ENCODE peak calls at places on chromosomes 6 and 20, in seven cellular contexts. Z is A549, Y is HepG2, O is stomach, L is GM12878, G is ovary, Q is sigmoid colon. U is an unnamed sample. For H3K4me1, the result is how much of the 10 kb centered on the place peaks cover.

GRCh38 chr6:26133730-26134129 is 46.5 kb downstream of the HFE start:
- DNase-seq in Q (no peak), O (no peak), L (no peak), Z (no peak), G (no peak), Y (no peak), U (no peak)

GRCh38 chr20:13995086-13995665 is at the start of gene MACROD2:
- DNase-seq in Z (peak), G (peak), Q (peak), Y (peak), L (no peak), O (peak), U (peak)

GRCh38 chr6:109939654-109940053 is 38.5 kb upstream of the GPR6 start:
- DNase-seq in O (no peak), Y (peak), G (no peak), Z (no peak), Q (no peak), L (no peak), U (no peak)

GRCh38 chr6:19410477-19410876 is 426.7 kb upstream of the ID4 start:
- DNase-seq in G (no peak), Q (no peak), O (no peak), Z (peak), L (no peak), Y (no peak), U (no peak)

GRCh38 chr6:112214749-112215269 is 39.6 kb downstream of the LAMA4 start:
- DNase-seq in Y (peak), Z (peak), L (no peak), G (no peak), Q (no peak), O (no peak), U (no peak)

GRCh38 chr20:53829706-53830521 is 236.3 kb upstream of the ZNF217 start:
- DNase-seq in L (no peak), O (no peak), Z (peak), Q (no peak), Y (peak), G (no peak), U (no peak)

GRCh38 chr20:57788936-57789613 is 79.3 kb upstream of the PMEPA1 start:
- DNase-seq in L (no peak), Q (peak), Z (no peak), Y (no peak), G (no peak), O (no peak), U (no peak)

GRCh38 chr6:136771306-136771705 is 21.0 kb downstream of the MAP3K5 start:
- DNase-seq in Y (no peak), L (no peak), O (no peak), Z (no peak), Q (no peak), G (no peak), U (no peak)

GRCh38 chr20:58583141-58583540 is 67.9 kb upstream of the APCDD1L start:
- DNase-seq in L (no peak), O (no peak), G (no peak), Y (no peak), Q (peak), Z (no peak), U (no peak)

GRCh38 chr6:26222587-26222986 is 135.4 kb downstream of the HFE start:
- DNase-seq in L (no peak), Q (no peak), G (no peak), Y (no peak), O (no peak), Z (no peak), U (no peak)

GRCh38 chr6:126531840-126532239 is 191.9 kb downstream of the CENPW start:
- DNase-seq in Q (no peak), L (peak), G (no peak), Y (no peak), Z (peak), O (no peak), U (no peak)

GRCh38 chr6:64221776-64222175 is 586.2 kb downstream of the PHF3 start:
- DNase-seq in O (no peak), L (no peak), Y (no peak), Z (no peak), G (no peak), Q (no peak), U (no peak)

GRCh38 chr6:38882157-38882556 is 166.4 kb upstream of the GLP1R start:
- DNase-seq in Q (no peak), Z (no peak), G (no peak), L (no peak), O (no peak), Y (no peak), U (no peak)

GRCh38 chr6:106509420-106510089 is 119.7 kb downstream of the RTN4IP1 start:
- DNase-seq in Y (peak), G (no peak), Q (peak), Z (no peak), L (no peak), O (no peak), U (no peak)

GRCh38 chr6:167485186-167485978 is 160.5 kb downstream of the TTLL2 start:
- DNase-seq in Y (peak), Z (peak), L (no peak), Q (no peak), G (peak), O (no peak), U (no peak)

GRCh38 chr6:162856885-162857284 is 129.1 kb downstream of the PACRG start:
- DNase-seq in Y (peak), Z (peak), Q (peak), O (no peak), G (no peak), L (no peak), U (peak)

GRCh38 chr6:143802833-143803565 is 40.1 kb upstream of the LTV1 start:
- DNase-seq in Q (no peak), Y (no peak), O (no peak), G (no peak), Z (no peak), L (no peak), U (no peak)

GRCh38 chr6:16901777-16902176 is 140.5 kb upstream of the ATXN1 start:
- DNase-seq in Z (no peak), Q (peak), Y (no peak), L (no peak), O (peak), G (no peak), U (peak)

GRCh38 chr20:56380375-56380774 is 11.6 kb downstream of the AURKA start:
- DNase-seq in G (no peak), Z (no peak), L (no peak), Y (no peak), Q (no peak), O (no peak), U (no peak)

GRCh38 chr6:85496856-85497255 is 47.0 kb downstream of the NT5E start:
- DNase-seq in Z (no peak), G (no peak), Q (no peak), L (no peak), O (no peak), Y (no peak), U (no peak)

GRCh38 chr6:138296381-138296780 is 78.1 kb upstream of the PBOV1 start:
- DNase-seq in O (no peak), L (no peak), Z (no peak), G (no peak), Q (no peak), Y (no peak), U (no peak)

GRCh38 chr20:60055740-60056139 is 97.5 kb downstream of the CDH26 start:
- DNase-seq in Y (no peak), G (no peak), O (peak), L (peak), Z (no peak), Q (peak), U (no peak)

GRCh38 chr6:49551126-49551865 is 828 bp downstream of the C6orf141 start:
- DNase-seq in Z (peak), L (no peak), Y (no peak), Q (no peak), O (no peak), G (no peak), U (no peak)

GRCh38 chr6:131231103-131231502 is 95.8 kb downstream of the AKAP7 start:
- DNase-seq in O (no peak), Y (no peak), G (no peak), Z (no peak), Q (no peak), L (no peak), U (no peak)

GRCh38 chr6:85641916-85642773 is 541 bp downstream of the SYNCRIP start:
- DNase-seq in G (peak), Q (peak), O (peak), Z (peak), L (no peak), Y (peak), U (peak)

GRCh38 chr6:148524976-148525375 is 182.3 kb downstream of the SASH1 start:
- DNase-seq in L (no peak), O (no peak), Y (no peak), G (no peak), Q (no peak), Z (no peak), U (no peak)

GRCh38 chr6:35452186-35453090 is at the start of gene FANCE:
- DNase-seq in Y (peak), L (peak), O (peak), Q (peak), Z (peak), G (peak), U (peak)
- H3K4me1 ChIP-seq in Y (under half), L (under half), O (under half), Q (under half), Z (under half), G (under half), U (under half)

GRCh38 chr6:43763133-43763797 is 6.7 kb upstream of the VEGFA start:
- DNase-seq in Z (no peak), L (no peak), Q (peak), O (no peak), Y (no peak), G (no peak), U (no peak)
- H3K4me3 ChIP-seq in Z (no peak), L (no peak), Q (no peak), O (no peak), Y (no peak), G (no peak), U (no peak)

DNA sequence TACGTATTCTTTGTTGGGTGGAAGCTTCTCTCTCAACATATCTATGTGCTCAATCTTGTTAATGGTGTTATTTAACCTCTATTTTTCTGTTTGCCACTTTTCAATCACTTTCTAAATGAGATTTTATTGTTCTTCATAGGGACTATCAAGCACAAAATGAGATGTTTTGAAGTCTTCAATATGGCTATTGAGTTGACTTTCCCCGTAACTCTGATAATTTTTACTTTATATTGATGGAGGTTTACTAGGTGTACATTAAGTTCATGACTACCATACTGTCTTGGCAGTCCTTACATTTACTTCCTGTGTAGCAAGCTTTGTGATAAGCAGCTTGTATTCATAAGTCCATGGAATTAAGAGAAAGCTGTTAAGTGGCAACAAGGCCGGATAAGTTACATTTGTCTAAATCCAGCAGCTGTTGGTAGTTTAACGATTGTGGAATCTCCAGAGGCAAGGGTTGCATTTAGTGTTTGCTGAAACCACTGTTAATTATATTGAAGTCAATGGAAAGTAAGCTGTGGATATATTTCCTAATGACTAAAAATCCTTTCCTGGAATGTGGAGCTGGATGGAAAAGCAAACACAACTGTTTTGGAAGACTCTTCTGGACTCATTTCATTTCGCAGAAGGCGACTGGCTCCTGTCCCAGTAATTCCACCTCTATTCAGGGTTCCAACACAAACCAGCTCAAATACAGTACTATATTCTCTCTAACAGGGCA is 57.3 kb upstream of the SMIM29 start:
- DNase-seq in Z (no peak), O (peak), Q (no peak), L (no peak), G (peak), Y (peak), U (peak)
- TF ChIP-seq EP300 in Z (no peak), O (no peak), Q (no peak), L (no peak), G (no peak), Y (no peak), U (no peak)

DNA sequence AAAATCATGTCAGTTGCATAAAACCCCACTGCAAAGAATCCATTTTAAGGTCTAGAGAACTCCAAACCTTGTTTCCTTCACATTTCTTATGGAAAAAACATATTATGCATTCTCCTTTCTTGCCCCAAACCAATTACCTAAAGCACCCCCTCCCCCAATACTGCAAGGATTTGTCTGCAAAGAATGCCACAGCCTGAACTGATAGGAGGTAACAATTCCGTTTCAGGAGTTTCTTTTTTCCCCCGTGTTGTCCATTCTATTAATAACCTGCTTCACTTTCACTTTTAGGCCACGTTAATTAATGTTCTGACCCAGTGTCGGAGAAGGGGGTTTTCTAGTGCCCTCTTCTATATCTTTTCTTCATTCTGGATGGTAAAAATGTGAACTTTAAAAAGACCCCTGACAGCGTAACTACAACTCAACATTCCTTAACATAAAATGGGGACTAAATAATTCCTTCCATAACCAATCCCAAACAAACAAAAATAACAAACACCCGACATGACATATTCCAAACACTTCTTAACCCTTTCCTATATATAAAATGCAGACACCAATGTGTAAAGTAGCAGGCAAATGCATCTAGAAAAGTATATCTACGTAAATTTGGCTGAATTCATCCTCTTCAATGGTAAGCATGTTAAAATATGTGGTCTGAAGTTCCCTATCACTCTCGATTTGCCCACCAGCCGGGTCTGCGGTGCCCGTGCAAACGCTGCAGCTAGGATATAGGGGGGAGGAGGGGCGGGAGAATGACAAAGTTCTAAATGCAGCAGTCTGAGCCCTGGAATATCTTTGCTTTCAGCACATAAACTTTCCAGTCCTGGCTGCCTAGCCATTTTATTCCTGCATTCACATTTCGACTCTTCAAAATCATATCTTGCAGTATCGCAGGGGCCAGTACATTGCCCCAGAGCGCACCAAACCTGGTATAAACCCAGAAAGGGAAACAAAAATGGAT is 978 bp downstream of the NRN1 start:
- DNase-seq in L (no peak), G (no peak), Z (no peak), Y (no peak), Q (no peak), O (no peak), U (no peak)
- H3K4me1 ChIP-seq in L (under half), G (under half), Z (under half), Y (under half), Q (half or more), O (half or more), U (half or more)

GRCh38 chr6:13354331-13355042 is 26.1 kb upstream of the TBC1D7 start:
- DNase-seq in Q (no peak), O (no peak), L (no peak), Y (no peak), Z (no peak), G (no peak), U (no peak)
- H3K4me3 ChIP-seq in Q (no peak), O (no peak), L (no peak), Y (no peak), Z (no peak), G (no peak), U (no peak)

GRCh38 chr20:38219006-38219950 is 41.3 kb downstream of the KIAA1755 start:
- DNase-seq in Z (no peak), O (no peak), L (no peak), G (no peak), Q (peak), Y (no peak), U (no peak)

GRCh38 chr20:38218566-38218885 is 42.0 kb downstream of the KIAA1755 start:
- DNase-seq in L (no peak), O (no peak), Y (no peak), Q (no peak), G (no peak), Z (no peak), U (no peak)

GRCh38 chr20:38216201-38216600 is 44.3 kb downstream of the KIAA1755 start:
- DNase-seq in Y (no peak), G (no peak), O (no peak), Q (peak), Z (no peak), L (no peak), U (no peak)

GRCh38 chr20:38216736-38217595 is 43.6 kb downstream of the KIAA1755 start:
- DNase-seq in Z (no peak), G (no peak), Y (no peak), L (no peak), Q (peak), O (no peak), U (no peak)

DNA sequence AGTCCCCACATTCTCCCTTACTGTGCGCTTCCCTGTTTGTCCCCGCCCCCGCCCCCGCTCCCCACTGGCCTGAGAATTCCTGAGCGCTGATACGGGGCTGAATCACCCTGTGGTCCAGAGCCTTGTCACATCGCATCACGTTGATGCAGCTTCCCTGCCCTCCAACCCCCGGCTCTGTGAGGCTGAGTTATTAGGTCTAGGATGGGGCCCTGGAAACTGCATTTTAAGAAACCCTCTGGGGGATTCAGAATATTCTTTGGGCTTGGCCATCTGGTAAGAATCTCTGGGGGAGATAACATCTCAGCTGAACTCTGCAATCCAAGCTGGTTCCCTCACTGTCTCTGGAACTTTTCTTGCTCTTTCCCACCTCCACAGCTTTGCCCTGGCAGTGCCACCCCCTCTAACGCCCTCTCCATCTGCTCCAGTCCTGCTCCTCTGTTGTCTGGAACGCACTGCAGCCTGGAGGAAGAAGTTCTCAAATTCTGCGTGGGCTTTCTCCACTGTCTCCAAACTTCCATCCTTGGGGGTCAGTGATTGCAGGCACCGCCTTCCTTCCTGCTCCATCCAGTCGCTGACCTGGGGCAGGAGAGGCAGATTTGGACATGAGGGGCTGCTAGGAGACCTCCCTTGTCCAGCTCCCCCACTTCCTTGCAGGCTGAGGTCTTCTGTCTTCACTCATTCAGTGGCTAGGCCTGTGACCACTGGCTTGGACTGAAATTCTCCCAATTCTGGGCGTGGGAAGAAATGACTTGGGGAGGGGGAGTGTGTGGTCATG is 42.6 kb downstream of the KIAA1755 start:
- DNase-seq in G (peak), Y (peak), L (no peak), Q (peak), Z (peak), O (no peak), U (no peak)
- TF ChIP-seq EP300 in G (no peak), Y (no peak), L (no peak), Q (no peak), Z (peak), O (no peak), U (no peak)

GRCh38 chr6:11755725-11756124 is 22.9 kb downstream of the ADTRP start:
- DNase-seq in Z (no peak), G (no peak), L (no peak), Y (no peak), O (no peak), Q (no peak), U (no peak)
- H3K4me1 ChIP-seq in Z (under half), G (under half), L (under half), Y (under half), O (under half), Q (under half), U (under half)

GRCh38 chr20:45101333-45101850 is 465 bp upstream of the KCNS1 start:
- DNase-seq in Y (no peak), O (no peak), Z (no peak), L (no peak), Q (no peak), G (no peak), U (no peak)

GRCh38 chr20:45103072-45103471 is 2.1 kb upstream of the KCNS1 start:
- DNase-seq in Y (no peak), Z (no peak), G (no peak), O (no peak), L (no peak), Q (no peak), U (no peak)

GRCh38 chr20:45100563-45101245 is at the start of gene KCNS1:
- DNase-seq in Z (no peak), Y (peak), Q (no peak), G (no peak), O (no peak), L (no peak), U (no peak)

GRCh38 chr20:45105317-45105716 is 4.4 kb upstream of the KCNS1 start:
- DNase-seq in Z (no peak), Q (no peak), G (no peak), O (no peak), Y (no peak), L (no peak), U (no peak)

DNA sequence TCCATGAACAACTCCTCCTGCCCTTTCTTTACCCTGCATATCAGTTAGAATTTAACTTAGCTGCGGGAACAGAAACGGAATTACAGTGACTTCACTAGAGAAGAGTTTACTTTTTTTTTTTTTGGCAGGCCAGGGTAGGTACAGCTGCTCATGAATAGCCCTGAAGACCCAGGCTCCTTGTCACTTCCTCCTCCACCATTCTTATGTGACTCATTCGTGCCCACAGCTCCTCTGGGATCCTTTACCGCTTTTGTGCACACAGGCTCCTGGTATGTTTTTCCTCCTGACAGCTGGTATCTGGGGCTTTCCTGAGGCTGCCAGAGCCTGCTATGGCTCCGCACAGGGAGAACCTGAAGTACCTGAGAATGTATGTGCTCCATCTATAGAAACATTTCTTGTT is 3.9 kb upstream of the KCNS1 start:
- DNase-seq in G (no peak), O (no peak), L (no peak), Q (no peak), Y (no peak), Z (no peak), U (no peak)
- H3K4me3 ChIP-seq in G (no peak), O (no peak), L (no peak), Q (no peak), Y (no peak), Z (no peak), U (no peak)

GRCh38 chr20:1846341-1846740 is 48.9 kb upstream of the SIRPA start:
- DNase-seq in O (no peak), Z (no peak), L (no peak), Y (no peak), G (no peak), Q (no peak), U (no peak)

GRCh38 chr20:1847780-1848179 is 47.4 kb upstream of the SIRPA start:
- DNase-seq in Z (no peak), G (no peak), L (no peak), Q (no peak), O (no peak), Y (no peak), U (no peak)

GRCh38 chr20:1842281-1842680 is 52.9 kb upstream of the SIRPA start:
- DNase-seq in O (no peak), Z (no peak), Y (no peak), L (no peak), G (no peak), Q (no peak), U (no peak)

GRCh38 chr20:1845701-1846100 is 49.5 kb upstream of the SIRPA start:
- DNase-seq in Y (no peak), Q (no peak), G (no peak), O (no peak), Z (no peak), L (no peak), U (no peak)

GRCh38 chr20:1844723-1845523 is 50.3 kb upstream of the SIRPA start:
- DNase-seq in Q (peak), Z (no peak), L (peak), G (no peak), Y (no peak), O (peak), U (peak)
- TF ChIP-seq EP300 in Q (peak), Z (no peak), L (peak), G (no peak), Y (no peak), O (no peak), U (no peak)